ENCODE peak calls at places on chromosomes 7 and 10, in ten cellular contexts. C is ACHN; Y is GM23338; D is stimulated activated CD8-positive, alpha-beta memory T cell treated with anti-CD3 and anti-CD28 coated beads, Interleukin-4, amount 100 ng/mL, for 48 hours; B is H54; E is NCI-H1436; R is activated gamma-delta T cell treated with Interleukin-2 at 50 U/mL for 16 hours; X is CD8-positive, alpha-beta memory T cell; A is posterior cingulate gyrus; Z is BJ. I is an unnamed sample.

GRCh38 chr7:15503603-15504280 is 58.1 kb downstream of the AGMO start:
- DNase-seq in Y (no peak), Z (no peak), A (no peak), B (no peak), R (no peak), X (no peak), C (peak), E (no peak), D (no peak), I (no peak)

GRCh38 chr7:16318989-16319915 is 102.1 kb downstream of the CRPPA start:
- DNase-seq in C (no peak), A (no peak), B (peak), Z (no peak), Y (no peak), R (no peak), E (no peak), D (no peak), X (no peak), I (no peak)

GRCh38 chr10:114081911-114082583 is 38.4 kb downstream of the ADRB1 start:
- DNase-seq in R (no peak), A (no peak), Z (no peak), D (no peak), Y (no peak), C (no peak), X (no peak), B (no peak), E (no peak), I (no peak)

GRCh38 chr10:114708084-114708483 is 50.0 kb upstream of the ABLIM1 start:
- DNase-seq in A (no peak), B (no peak), X (no peak), E (no peak), C (no peak), Y (no peak), Z (no peak), D (no peak), R (no peak), I (no peak)

GRCh38 chr7:159063046-159063840 is 81.4 kb downstream of the VIPR2 start:
- DNase-seq in A (no peak), C (no peak), B (no peak), R (no peak), E (no peak), D (no peak), Z (no peak), X (no peak), Y (no peak), I (no peak)

GRCh38 chr7:154474903-154475520 is 422.8 kb downstream of the DPP6 start:
- DNase-seq in C (no peak), E (peak), A (no peak), Y (no peak), Z (no peak), X (no peak), B (no peak), D (no peak), R (no peak), I (no peak)

GRCh38 chr10:84004206-84004605 is 135.1 kb upstream of the GHITM start:
- DNase-seq in D (no peak), B (no peak), A (no peak), X (no peak), C (no peak), Y (no peak), R (no peak), E (no peak), Z (no peak), I (no peak)

GRCh38 chr10:84337199-84337598 is 8.8 kb downstream of the CCSER2 start:
- DNase-seq in Z (no peak), A (no peak), R (no peak), E (no peak), B (no peak), D (no peak), C (no peak), Y (no peak), X (no peak), I (no peak)

GRCh38 chr7:157458254-157458633 is 121.4 kb downstream of the DNAJB6 start:
- DNase-seq in X (no peak), Z (no peak), Y (no peak), A (no peak), C (no peak), R (no peak), B (no peak), E (no peak), D (no peak), I (no peak)

GRCh38 chr7:5001003-5001402 is 42.0 kb upstream of the MMD2 start:
- DNase-seq in Z (no peak), B (no peak), A (no peak), E (no peak), X (no peak), R (no peak), C (no peak), Y (no peak), D (no peak), I (no peak)

GRCh38 chr7:133602291-133602690 is 349.4 kb downstream of the EXOC4 start:
- DNase-seq in C (no peak), E (peak), Y (peak), X (no peak), A (no peak), Z (no peak), B (no peak), D (no peak), R (no peak), I (no peak)

GRCh38 chr7:114534957-114535356 is 120.3 kb downstream of the FOXP2 start:
- DNase-seq in B (no peak), Y (no peak), Z (no peak), A (no peak), E (no peak), D (no peak), X (no peak), R (no peak), C (no peak), I (no peak)

GRCh38 chr10:102627446-102628293 is 16.6 kb upstream of the TRIM8 start:
- DNase-seq in Y (peak), C (peak), B (no peak), D (no peak), E (no peak), X (no peak), Z (no peak), R (no peak), A (no peak), I (no peak)

GRCh38 chr10:84415539-84416244 is 87.3 kb downstream of the CCSER2 start:
- DNase-seq in Z (no peak), C (no peak), Y (no peak), D (no peak), E (no peak), B (no peak), X (no peak), R (no peak), A (no peak), I (no peak)

GRCh38 chr10:45380903-45381610 is 7.0 kb downstream of the ALOX5 start:
- DNase-seq in X (no peak), B (no peak), A (no peak), E (no peak), R (no peak), D (no peak), C (no peak), Y (no peak), Z (no peak), I (no peak)

GRCh38 chr10:112823007-112823406 is 127.0 kb upstream of the TCF7L2 start:
- DNase-seq in R (no peak), Y (no peak), B (no peak), A (no peak), C (no peak), X (no peak), Z (no peak), E (no peak), D (no peak), I (no peak)

GRCh38 chr10:87842776-87843497 is 20.4 kb downstream of the KLLN start:
- DNase-seq in Y (peak), Z (no peak), C (peak), A (no peak), R (no peak), D (no peak), X (no peak), B (no peak), E (peak), I (peak)

GRCh38 chr10:9745158-9745557 is 1272.5 kb upstream of the CELF2 start:
- DNase-seq in Z (no peak), B (no peak), X (no peak), C (no peak), D (no peak), R (no peak), A (no peak), E (no peak), Y (no peak), I (no peak)

GRCh38 chr7:128210036-128210347 is 31.1 kb upstream of the LEP start:
- DNase-seq in C (no peak), Y (no peak), E (no peak), B (no peak), R (no peak), A (no peak), Z (no peak), X (no peak), D (no peak), I (no peak)

GRCh38 chr10:79984851-79985250 is 35.9 kb upstream of the SFTPD start:
- DNase-seq in D (peak), Y (no peak), B (no peak), C (no peak), E (no peak), X (no peak), R (no peak), A (no peak), Z (no peak), I (peak)

GRCh38 chr10:112565434-112566053 is 118.5 kb downstream of the VTI1A start:
- DNase-seq in B (peak), Z (no peak), A (no peak), X (no peak), Y (peak), E (peak), C (peak), D (no peak), R (no peak), I (no peak)

GRCh38 chr7:135914346-135914745 is 62.8 kb downstream of the MTPN start:
- DNase-seq in Z (no peak), A (no peak), Y (no peak), C (no peak), D (no peak), E (no peak), B (no peak), X (no peak), R (no peak), I (no peak)